ENCODE peak calls at places on chromosomes 2 and 18, in six cellular contexts. F is fibroblast of mammary gland, L is endothelial cell, P is GM13976, X is astrocyte, I is adrenal gland. H is an unnamed sample.

GRCh38 chr18:77080283-77080682 is 52.3 kb downstream of the MBP start:
- DNase-seq in F (no peak), L (no peak), P (peak), X (no peak), I (no peak), H (no peak)

GRCh38 chr2:177617849-177618248 is 225.3 kb downstream of the AGPS start:
- DNase-seq in F (no peak), L (no peak), P (no peak), X (no peak), I (no peak), H (no peak)

GRCh38 chr2:150485871-150486538 is 1.5 kb downstream of the RND3 start:
- DNase-seq in F (peak), L (peak), P (peak), X (peak), I (peak), H (peak)

GRCh38 chr18:46761054-46761769 is 4.4 kb upstream of the ST8SIA5 start:
- DNase-seq in F (no peak), L (no peak), P (no peak), X (no peak), I (no peak), H (no peak)

GRCh38 chr2:136327162-136327852 is 209.4 kb upstream of the CXCR4 start:
- DNase-seq in F (no peak), L (no peak), P (peak), X (peak), I (peak), H (no peak)

GRCh38 chr18:27871731-27872130 is 305.2 kb downstream of the CDH2 start:
- DNase-seq in F (no peak), L (no peak), P (no peak), X (no peak), I (no peak), H (no peak)

GRCh38 chr2:74849228-74849892 is 15.4 kb downstream of the HK2 start:
- DNase-seq in F (no peak), L (no peak), P (peak), X (no peak), I (no peak), H (no peak)

GRCh38 chr2:10057231-10058107 is 14.1 kb downstream of the KLF11 start:
- DNase-seq in F (peak), L (peak), P (peak), X (peak), I (peak), H (peak)

GRCh38 chr2:189549440-189549832 is 31.1 kb downstream of the SLC40A1 start:
- DNase-seq in F (peak), L (no peak), P (no peak), X (peak), I (no peak), H (no peak)

GRCh38 chr2:48873676-48874075 is 118.2 kb upstream of the LHCGR start:
- DNase-seq in F (no peak), L (no peak), P (no peak), X (no peak), I (no peak), H (no peak)

GRCh38 chr2:37852585-37853014 is 72.5 kb upstream of the RMDN2 start:
- DNase-seq in F (no peak), L (no peak), P (peak), X (no peak), I (no peak), H (no peak)

GRCh38 chr18:14748496-14748895 is 524 bp downstream of the ANKRD30B start:
- DNase-seq in F (no peak), L (no peak), P (no peak), X (no peak), I (no peak), H (no peak)

GRCh38 chr2:6343076-6343475 is 522.6 kb downstream of the CMPK2 start:
- DNase-seq in F (no peak), L (no peak), P (no peak), X (no peak), I (no peak), H (no peak)

GRCh38 chr2:47984041-47984440 is 77.7 kb upstream of the FBXO11 start:
- DNase-seq in F (peak), L (no peak), P (no peak), X (peak), I (no peak), H (no peak)

GRCh38 chr2:109403841-109404201 is 209.9 kb downstream of the SEPTIN10 start:
- DNase-seq in F (peak), L (no peak), P (no peak), X (no peak), I (no peak), H (no peak)

GRCh38 chr2:11683486-11683885 is 13.5 kb upstream of the NTSR2 start:
- DNase-seq in F (peak), L (no peak), P (no peak), X (no peak), I (no peak), H (no peak)

GRCh38 chr2:28201711-28202180 is 190.9 kb upstream of the FOSL2 start:
- DNase-seq in F (no peak), L (no peak), P (no peak), X (no peak), I (no peak), H (no peak)

GRCh38 chr2:218691234-218691633 is 19.3 kb downstream of the STK36 start:
- DNase-seq in F (peak), L (no peak), P (no peak), X (peak), I (no peak), H (no peak)

GRCh38 chr18:68840554-68841263 is 42.8 kb downstream of the CCDC102B start:
- DNase-seq in F (peak), L (no peak), P (no peak), X (peak), I (peak), H (no peak)

GRCh38 chr2:127569274-127570065 is 34.0 kb downstream of the MYO7B start:
- DNase-seq in F (peak), L (no peak), P (no peak), X (peak), I (peak), H (no peak)

GRCh38 chr2:134333646-134334189 is 79.8 kb downstream of the MGAT5 start:
- DNase-seq in F (peak), L (no peak), P (no peak), X (no peak), I (no peak), H (no peak)

GRCh38 chr2:129778608-129778877 is 200.9 kb upstream of the RAB6C start:
- DNase-seq in F (no peak), L (no peak), P (no peak), X (no peak), I (no peak), H (no peak)

GRCh38 chr2:221779614-221780067 is 207.5 kb upstream of the EPHA4 start:
- DNase-seq in F (peak), L (no peak), P (no peak), X (peak), I (no peak), H (no peak)

GRCh38 chr2:48131503-48132293 is 225.4 kb upstream of the FBXO11 start:
- DNase-seq in F (peak), L (no peak), P (no peak), X (peak), I (no peak), H (no peak)

GRCh38 chr18:26185267-26185666 is 41.0 kb upstream of the TAF4B start:
- DNase-seq in F (no peak), L (no peak), P (no peak), X (no peak), I (no peak), H (no peak)

GRCh38 chr2:176642074-176642473 is 372.8 kb downstream of the MTX2 start:
- DNase-seq in F (peak), L (no peak), P (peak), X (peak), I (no peak), H (no peak)

GRCh38 chr2:201260302-201260800 is at the start of gene CASP8:
- DNase-seq in F (peak), L (no peak), P (peak), X (peak), I (peak), H (no peak)

GRCh38 chr2:166957686-166958085 is 69.4 kb downstream of the XIRP2 start:
- DNase-seq in F (no peak), L (no peak), P (no peak), X (no peak), I (no peak), H (no peak)

GRCh38 chr18:24924066-24924716 is 427.8 kb downstream of the ZNF521 start:
- DNase-seq in F (no peak), L (no peak), P (no peak), X (no peak), I (no peak), H (no peak)

GRCh38 chr2:54809814-54810213 is 86.4 kb downstream of the EML6 start:
- DNase-seq in F (peak), L (no peak), P (no peak), X (peak), I (no peak), H (no peak)

GRCh38 chr18:62073882-62074281 is 113.0 kb downstream of the PIGN start:
- DNase-seq in F (no peak), L (no peak), P (no peak), X (no peak), I (no peak), H (no peak)

GRCh38 chr2:237446333-237446654 is 32.3 kb upstream of the COL6A3 start:
- DNase-seq in F (no peak), L (no peak), P (no peak), X (no peak), I (no peak), H (no peak)

DNA sequence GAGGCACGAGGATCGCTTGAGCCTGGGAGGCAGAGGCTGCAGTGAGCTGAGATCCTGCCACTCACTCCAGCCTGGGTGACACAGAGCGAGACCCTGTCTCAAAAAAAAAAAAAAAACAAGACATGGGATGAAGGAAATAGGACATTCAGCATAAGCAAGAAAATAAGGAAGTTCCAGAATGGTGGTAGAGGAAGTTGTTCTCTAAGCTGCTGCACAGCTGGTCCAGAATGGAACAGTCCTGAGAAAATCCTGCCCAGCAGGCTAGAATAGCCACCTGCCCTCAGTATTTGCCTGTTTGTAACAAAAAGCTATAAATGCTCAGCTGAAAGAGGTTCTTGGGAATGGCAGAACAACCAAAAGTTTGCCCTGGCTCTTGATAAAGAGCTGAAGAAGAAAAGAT is 11.1 kb upstream of the MAPRE3 start:
- DNase-seq in F (no peak), L (no peak), P (no peak), X (no peak), I (no peak), H (no peak)
- TF ChIP-seq CTCF in F (no peak), L (no peak), P (no peak), X (no peak), I (no peak), H (no peak)

GRCh38 chr2:153786016-153786415 is 85.7 kb upstream of the GALNT13 start:
- DNase-seq in F (no peak), L (no peak), P (no peak), X (no peak), I (no peak), H (no peak)

GRCh38 chr2:153787612-153788011 is 84.1 kb upstream of the GALNT13 start:
- DNase-seq in F (no peak), L (no peak), P (no peak), X (no peak), I (no peak), H (no peak)
- TF ChIP-seq CTCF in F (peak), L (peak), P (no peak), X (no peak), I (no peak), H (no peak)

GRCh38 chr2:181782630-181783029 is 102.3 kb upstream of the NEUROD1 start:
- DNase-seq in F (no peak), L (no peak), P (no peak), X (no peak), I (peak), H (no peak)

GRCh38 chr2:181779288-181779871 is 99.1 kb upstream of the NEUROD1 start:
- DNase-seq in F (no peak), L (no peak), P (no peak), X (peak), I (no peak), H (no peak)

GRCh38 chr2:181778621-181779195 is 98.4 kb upstream of the NEUROD1 start:
- DNase-seq in F (no peak), L (no peak), P (no peak), X (no peak), I (peak), H (no peak)

GRCh38 chr2:181780159-181781081 is 100.1 kb upstream of the NEUROD1 start:
- DNase-seq in F (no peak), L (no peak), P (no peak), X (peak), I (no peak), H (no peak)

DNA sequence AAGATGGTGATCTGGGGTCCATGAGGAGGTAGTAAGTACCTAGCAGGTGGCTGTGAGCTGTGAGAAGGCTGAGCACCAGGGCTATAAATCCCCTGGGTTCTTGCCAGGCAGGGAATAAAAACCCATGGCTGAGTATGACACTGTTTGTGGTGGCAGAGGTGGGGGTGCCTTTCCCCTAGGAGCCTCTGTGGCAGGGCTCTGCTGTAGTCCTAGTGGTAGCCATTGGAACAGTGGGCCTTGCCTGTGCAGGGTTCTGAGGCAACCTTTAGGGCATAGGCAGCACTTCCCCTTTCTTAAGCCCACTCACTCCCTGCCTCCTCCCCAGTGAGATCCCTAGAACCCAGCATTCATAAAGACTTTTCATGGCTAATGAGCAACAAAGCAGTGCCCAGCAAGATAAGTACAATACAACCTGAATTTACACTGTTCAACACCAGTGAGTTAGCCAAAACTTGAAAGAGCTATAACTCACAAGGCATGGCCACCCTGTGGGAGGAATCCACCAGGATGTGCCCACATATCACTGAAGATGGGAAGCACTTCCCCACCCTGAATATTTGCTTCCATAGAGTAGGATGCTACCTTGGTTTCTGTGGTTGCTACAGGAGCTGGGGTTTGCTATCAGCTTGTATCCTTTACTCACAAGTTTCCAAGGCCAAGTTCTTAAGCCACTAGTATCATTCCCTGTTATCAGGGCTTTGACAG is 100.9 kb upstream of the NEUROD1 start:
- DNase-seq in F (no peak), L (no peak), P (no peak), X (no peak), I (no peak), H (no peak)
- TF ChIP-seq CTCF in F (no peak), L (no peak), P (no peak), X (no peak), I (no peak), H (no peak)

DNA sequence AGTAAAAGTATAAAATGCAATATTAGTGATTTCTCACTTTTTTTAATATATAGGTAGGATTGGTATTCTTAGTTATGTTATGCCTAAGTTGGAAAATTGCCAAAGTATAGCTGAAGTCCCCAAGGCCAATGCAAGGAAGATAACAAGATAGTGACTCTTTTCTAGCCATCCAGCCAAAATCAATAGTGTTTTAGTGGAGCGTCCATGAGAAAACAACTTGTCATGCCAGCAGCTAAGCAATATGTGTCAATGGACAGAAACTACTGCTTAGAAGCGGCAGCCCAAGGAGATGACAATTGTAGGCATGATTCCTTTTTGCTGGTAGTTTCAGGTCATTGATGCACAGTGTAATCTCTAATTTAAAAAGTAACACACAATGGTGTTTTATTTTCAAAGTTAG is 1444.6 kb downstream of the SUCLG1 start:
- DNase-seq in F (no peak), L (no peak), P (no peak), X (no peak), I (no peak), H (no peak)
- TF ChIP-seq CTCF in F (no peak), L (no peak), P (no peak), X (no peak), I (no peak), H (no peak)